ENCODE peak calls at places on chromosomes 5 and 9, in four cellular contexts. F is globus pallidus, U is fibroblast of lung, V is Right ventricle myocardium superior. Y is an unnamed sample.

GRCh38 chr9:108445431-108446018 is 410.3 kb downstream of the ACTL7B start:
- DNase-seq in F (peak), U (no peak), V (no peak), Y (no peak)

GRCh38 chr5:150350524-150351344 is 6.8 kb upstream of the TCOF1 start:
- DNase-seq in F (peak), U (peak), V (peak), Y (peak)

GRCh38 chr5:110807174-110807573 is 68.4 kb downstream of the SLC25A46 start:
- DNase-seq in F (no peak), U (no peak), V (peak), Y (no peak)

GRCh38 chr5:77638204-77638762 is at the start of gene OTP:
- DNase-seq in F (no peak), U (no peak), V (no peak), Y (no peak)

GRCh38 chr5:151651997-151652645 is 34.6 kb downstream of the SPARC start:
- DNase-seq in F (peak), U (peak), V (peak), Y (peak)

GRCh38 chr5:8953016-8953415 is 592.9 kb downstream of the SEMA5A start:
- DNase-seq in F (no peak), U (no peak), V (no peak), Y (no peak)

GRCh38 chr5:38515648-38516047 is 40.8 kb downstream of the LIFR start:
- DNase-seq in F (no peak), U (peak), V (no peak), Y (no peak)

GRCh38 chr9:137453643-137454081 is 5.5 kb downstream of the NSMF start:
- DNase-seq in F (peak), U (peak), V (peak), Y (peak)

GRCh38 chr5:65394078-65394477 is 87.6 kb downstream of the ADAMTS6 start:
- DNase-seq in F (peak), U (peak), V (peak), Y (peak)

GRCh38 chr5:38783011-38783551 is 62.7 kb upstream of the OSMR start:
- DNase-seq in F (no peak), U (peak), V (no peak), Y (no peak)

Y was measured in psoas muscle.